ENCODE peak calls at places on chromosomes 11 and 22, in four cellular contexts. One of them, this sample, is unnamed.

GRCh38 chr11:130585545-130585944 is 137.1 kb downstream of the ADAMTS15 start:
- DNase-seq in CD8-positive, alpha-beta memory T cell: no peak
- DNase-seq in fibroblast of lung: peak; percentile 26
- DNase-seq in colonic mucosa: no peak
- DNase-seq in this sample: no peak

GRCh38 chr11:116513894-116514293 is 258.9 kb downstream of the BUD13 start:
- DNase-seq in CD8-positive, alpha-beta memory T cell: no peak
- DNase-seq in fibroblast of lung: peak; percentile 3
- DNase-seq in colonic mucosa: peak; percentile 59
- DNase-seq in this sample: no peak

GRCh38 chr11:33413296-33413695 is 156.1 kb downstream of the HIPK3 start:
- DNase-seq in colonic mucosa: no peak
- DNase-seq in fibroblast of lung: no peak
- DNase-seq in CD8-positive, alpha-beta memory T cell: no peak
- DNase-seq in this sample: no peak

GRCh38 chr11:44036811-44037657 is 10.7 kb upstream of the ACCSL start:
- DNase-seq in CD8-positive, alpha-beta memory T cell: no peak
- DNase-seq in colonic mucosa: peak; percentile 59
- DNase-seq in fibroblast of lung: peak; percentile 89
- DNase-seq in this sample: peak; percentile 86

GRCh38 chr22:28600546-28601143 is 79.0 kb downstream of the TTC28 start:
- DNase-seq in colonic mucosa: peak; percentile 27
- DNase-seq in fibroblast of lung: peak; percentile 82
- DNase-seq in CD8-positive, alpha-beta memory T cell: peak; percentile 56
- DNase-seq in this sample: no peak

GRCh38 chr11:99316761-99317475 is 296.2 kb downstream of the CNTN5 start:
- DNase-seq in fibroblast of lung: peak; percentile 21
- DNase-seq in CD8-positive, alpha-beta memory T cell: no peak
- DNase-seq in colonic mucosa: no peak
- DNase-seq in this sample: no peak

GRCh38 chr11:10674991-10675440 is 18.5 kb downstream of the IRAG1 start:
- DNase-seq in colonic mucosa: no peak
- DNase-seq in fibroblast of lung: no peak
- DNase-seq in CD8-positive, alpha-beta memory T cell: no peak
- DNase-seq in this sample: no peak

GRCh38 chr11:93543292-93543977 is at the start of gene SMCO4:
- DNase-seq in CD8-positive, alpha-beta memory T cell: peak; percentile 32
- DNase-seq in fibroblast of lung: peak; percentile 69
- DNase-seq in colonic mucosa: peak; percentile 90
- DNase-seq in this sample: peak; percentile 95

GRCh38 chr11:134754196-134754822 is 342.3 kb upstream of the B3GAT1 start:
- DNase-seq in colonic mucosa: no peak
- DNase-seq in fibroblast of lung: no peak
- DNase-seq in CD8-positive, alpha-beta memory T cell: no peak
- DNase-seq in this sample: no peak

GRCh38 chr11:102850973-102851745 is 7.8 kb upstream of the MMP3 start:
- DNase-seq in fibroblast of lung: peak; percentile 44
- DNase-seq in colonic mucosa: peak; percentile 20
- DNase-seq in CD8-positive, alpha-beta memory T cell: no peak
- DNase-seq in this sample: no peak

GRCh38 chr11:117430293-117430955 is 102.8 kb downstream of the CEP164 start:
- DNase-seq in fibroblast of lung: no peak
- DNase-seq in colonic mucosa: no peak
- DNase-seq in CD8-positive, alpha-beta memory T cell: no peak
- DNase-seq in this sample: peak; percentile 38

GRCh38 chr11:27694992-27695391 is 5.3 kb downstream of the BDNF start:
- DNase-seq in fibroblast of lung: peak; percentile 65
- DNase-seq in CD8-positive, alpha-beta memory T cell: no peak
- DNase-seq in colonic mucosa: no peak
- DNase-seq in this sample: no peak

GRCh38 chr11:86219291-86220193 is 25.0 kb upstream of the EED start:
- DNase-seq in fibroblast of lung: no peak
- DNase-seq in colonic mucosa: no peak
- DNase-seq in CD8-positive, alpha-beta memory T cell: no peak
- DNase-seq in this sample: no peak

GRCh38 chr11:61534025-61534900 is 25.7 kb downstream of the LRRC10B start:
- DNase-seq in colonic mucosa: peak; percentile 74
- DNase-seq in CD8-positive, alpha-beta memory T cell: no peak
- DNase-seq in fibroblast of lung: no peak
- DNase-seq in this sample: no peak

GRCh38 chr11:34366522-34366921 is 8.7 kb upstream of the ABTB2 start:
- DNase-seq in fibroblast of lung: peak; percentile 28
- DNase-seq in colonic mucosa: no peak
- DNase-seq in CD8-positive, alpha-beta memory T cell: no peak
- DNase-seq in this sample: no peak

GRCh38 chr11:118260353-118260752 is 3.7 kb downstream of the MPZL2 start:
- DNase-seq in fibroblast of lung: no peak
- DNase-seq in CD8-positive, alpha-beta memory T cell: peak; percentile 56
- DNase-seq in colonic mucosa: peak; percentile 16
- DNase-seq in this sample: no peak

GRCh38 chr22:30868663-30869385 is 99.8 kb downstream of the MORC2 start:
- DNase-seq in colonic mucosa: no peak
- DNase-seq in fibroblast of lung: peak; percentile 35
- DNase-seq in CD8-positive, alpha-beta memory T cell: no peak
- DNase-seq in this sample: peak; percentile 54

GRCh38 chr11:45145421-45146071 is 893 bp upstream of the PRDM11 start:
- DNase-seq in colonic mucosa: peak; percentile 64
- DNase-seq in fibroblast of lung: peak; percentile 54
- DNase-seq in CD8-positive, alpha-beta memory T cell: no peak
- DNase-seq in this sample: peak; percentile 72

GRCh38 chr11:88306785-88307184 is 30.8 kb downstream of the CTSC start:
- DNase-seq in CD8-positive, alpha-beta memory T cell: no peak
- DNase-seq in colonic mucosa: no peak
- DNase-seq in fibroblast of lung: no peak
- DNase-seq in this sample: no peak

GRCh38 chr11:88508808-88509581 is 171.5 kb upstream of the CTSC start:
- DNase-seq in CD8-positive, alpha-beta memory T cell: no peak
- DNase-seq in fibroblast of lung: peak; percentile 23
- DNase-seq in colonic mucosa: peak; percentile 18
- DNase-seq in this sample: peak; percentile 73

GRCh38 chr11:129279326-129280026 is 87.4 kb upstream of the ARHGAP32 start:
- DNase-seq in CD8-positive, alpha-beta memory T cell: peak; percentile 84
- DNase-seq in colonic mucosa: peak; percentile 83
- DNase-seq in fibroblast of lung: peak; percentile 78
- DNase-seq in this sample: peak; percentile 93

GRCh38 chr22:19799322-19800190 is 39.0 kb downstream of the TBX1 start:
- DNase-seq in colonic mucosa: no peak
- DNase-seq in CD8-positive, alpha-beta memory T cell: no peak
- DNase-seq in fibroblast of lung: peak; percentile 80
- DNase-seq in this sample: no peak

GRCh38 chr11:81989093-81989492 is 744.6 kb downstream of the FAM181B start:
- DNase-seq in fibroblast of lung: peak; percentile 65
- DNase-seq in CD8-positive, alpha-beta memory T cell: no peak
- DNase-seq in colonic mucosa: no peak
- DNase-seq in this sample: no peak

GRCh38 chr11:47152126-47152952 is 24.3 kb downstream of the ARFGAP2 start:
- DNase-seq in colonic mucosa: no peak
- DNase-seq in fibroblast of lung: no peak
- DNase-seq in CD8-positive, alpha-beta memory T cell: no peak
- DNase-seq in this sample: no peak

GRCh38 chr11:123742778-123743177 is 1.3 kb upstream of the ZNF202 start:
- DNase-seq in CD8-positive, alpha-beta memory T cell: no peak
- DNase-seq in colonic mucosa: no peak
- DNase-seq in fibroblast of lung: no peak
- DNase-seq in this sample: no peak

GRCh38 chr22:36898690-36899089 is 14.7 kb upstream of the CSF2RB start:
- DNase-seq in CD8-positive, alpha-beta memory T cell: no peak
- DNase-seq in colonic mucosa: no peak
- DNase-seq in fibroblast of lung: no peak
- DNase-seq in this sample: no peak
- H3K27me3 ChIP-seq in CD8-positive, alpha-beta memory T cell: no peaks in the 10 kb centered on the region
- H3K27me3 ChIP-seq in colonic mucosa: no peaks in the 10 kb centered on the region
- H3K27me3 ChIP-seq in fibroblast of lung: no peaks in the 10 kb centered on the region
- H3K27me3 ChIP-seq in this sample: no peaks in the 10 kb centered on the region

GRCh38 chr22:26527167-26527566 is 14.9 kb upstream of the TFIP11 start:
- DNase-seq in CD8-positive, alpha-beta memory T cell: no peak
- DNase-seq in fibroblast of lung: no peak
- DNase-seq in colonic mucosa: no peak
- DNase-seq in this sample: no peak

GRCh38 chr22:26524870-26525269 is 12.6 kb upstream of the TFIP11 start:
- DNase-seq in CD8-positive, alpha-beta memory T cell: no peak
- DNase-seq in fibroblast of lung: no peak
- DNase-seq in colonic mucosa: no peak
- DNase-seq in this sample: no peak

GRCh38 chr22:26529345-26529744 is 17.1 kb upstream of the TFIP11 start:
- DNase-seq in colonic mucosa: no peak
- DNase-seq in fibroblast of lung: peak; percentile 71
- DNase-seq in CD8-positive, alpha-beta memory T cell: no peak
- DNase-seq in this sample: peak; percentile 66

GRCh38 chr22:26526165-26526564 is 13.9 kb upstream of the TFIP11 start:
- DNase-seq in CD8-positive, alpha-beta memory T cell: no peak
- DNase-seq in fibroblast of lung: no peak
- DNase-seq in colonic mucosa: no peak
- DNase-seq in this sample: no peak

DNA sequence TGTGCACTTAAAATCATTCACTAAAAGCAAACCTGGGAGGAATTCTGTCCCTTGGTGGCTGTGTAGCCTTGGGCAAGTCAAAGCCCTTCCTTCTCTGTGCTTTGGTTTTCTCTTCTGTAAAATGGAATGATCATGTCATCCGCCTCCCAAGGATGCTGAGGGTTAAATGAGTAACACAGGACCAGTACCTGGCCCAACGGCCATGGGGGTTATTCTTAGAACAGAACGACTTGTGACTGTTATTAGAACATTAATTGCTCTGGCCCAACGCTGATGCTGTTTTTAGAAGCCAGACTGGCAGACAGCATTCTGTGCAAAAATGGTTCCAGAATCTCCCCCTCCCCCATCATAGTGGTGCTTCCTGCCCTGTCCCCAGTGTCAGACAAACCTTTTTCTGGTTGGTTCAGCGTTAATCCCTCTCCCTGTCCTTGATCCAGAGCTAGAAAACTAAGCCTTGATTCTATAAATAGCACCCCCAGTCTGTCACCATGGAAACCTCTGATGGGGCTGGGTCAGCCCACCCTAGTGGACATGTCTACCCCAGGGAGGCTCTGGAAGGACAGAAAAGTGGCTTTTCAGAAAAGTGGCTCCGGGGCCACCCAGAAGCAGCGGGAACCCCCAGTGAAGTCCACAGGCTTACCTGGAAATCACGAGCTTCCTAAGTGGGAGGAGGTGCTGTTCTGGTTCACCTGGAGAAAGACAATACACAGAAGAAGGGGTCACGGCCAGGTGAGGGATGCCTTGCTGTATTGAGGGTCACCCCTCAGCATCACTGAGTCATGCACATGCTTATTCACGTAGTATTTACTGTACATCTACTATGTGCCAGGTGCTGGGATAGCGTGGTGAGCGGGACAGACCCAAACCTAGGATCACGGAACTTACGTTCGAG is 15.5 kb upstream of the TFIP11 start:
- DNase-seq in CD8-positive, alpha-beta memory T cell: no peak
- DNase-seq in fibroblast of lung: no peak
- DNase-seq in colonic mucosa: no peak
- DNase-seq in this sample: no peak
- H3K4me1 ChIP-seq in CD8-positive, alpha-beta memory T cell: no peaks in the 10 kb centered on the region
- H3K4me1 ChIP-seq in fibroblast of lung: peaks cover 3% of the 10 kb centered on the region
- H3K4me1 ChIP-seq in colonic mucosa: no peaks in the 10 kb centered on the region
- H3K4me1 ChIP-seq in this sample: peaks cover 6% of the 10 kb centered on the region

GRCh38 chr22:46776486-46776826 is 14.0 kb downstream of the TBC1D22A start:
- DNase-seq in CD8-positive, alpha-beta memory T cell: no peak
- DNase-seq in colonic mucosa: no peak
- DNase-seq in fibroblast of lung: no peak
- DNase-seq in this sample: no peak

GRCh38 chr22:46775364-46775758 is 12.9 kb downstream of the TBC1D22A start:
- DNase-seq in fibroblast of lung: no peak
- DNase-seq in colonic mucosa: no peak
- DNase-seq in CD8-positive, alpha-beta memory T cell: no peak
- DNase-seq in this sample: no peak

GRCh38 chr22:46777609-46777970 is 15.1 kb downstream of the TBC1D22A start:
- DNase-seq in CD8-positive, alpha-beta memory T cell: peak; percentile 35
- DNase-seq in colonic mucosa: no peak
- DNase-seq in fibroblast of lung: no peak
- DNase-seq in this sample: no peak

GRCh38 chr22:46775789-46776485 is 13.5 kb downstream of the TBC1D22A start:
- DNase-seq in fibroblast of lung: no peak
- DNase-seq in colonic mucosa: no peak
- DNase-seq in CD8-positive, alpha-beta memory T cell: no peak
- DNase-seq in this sample: no peak

DNA sequence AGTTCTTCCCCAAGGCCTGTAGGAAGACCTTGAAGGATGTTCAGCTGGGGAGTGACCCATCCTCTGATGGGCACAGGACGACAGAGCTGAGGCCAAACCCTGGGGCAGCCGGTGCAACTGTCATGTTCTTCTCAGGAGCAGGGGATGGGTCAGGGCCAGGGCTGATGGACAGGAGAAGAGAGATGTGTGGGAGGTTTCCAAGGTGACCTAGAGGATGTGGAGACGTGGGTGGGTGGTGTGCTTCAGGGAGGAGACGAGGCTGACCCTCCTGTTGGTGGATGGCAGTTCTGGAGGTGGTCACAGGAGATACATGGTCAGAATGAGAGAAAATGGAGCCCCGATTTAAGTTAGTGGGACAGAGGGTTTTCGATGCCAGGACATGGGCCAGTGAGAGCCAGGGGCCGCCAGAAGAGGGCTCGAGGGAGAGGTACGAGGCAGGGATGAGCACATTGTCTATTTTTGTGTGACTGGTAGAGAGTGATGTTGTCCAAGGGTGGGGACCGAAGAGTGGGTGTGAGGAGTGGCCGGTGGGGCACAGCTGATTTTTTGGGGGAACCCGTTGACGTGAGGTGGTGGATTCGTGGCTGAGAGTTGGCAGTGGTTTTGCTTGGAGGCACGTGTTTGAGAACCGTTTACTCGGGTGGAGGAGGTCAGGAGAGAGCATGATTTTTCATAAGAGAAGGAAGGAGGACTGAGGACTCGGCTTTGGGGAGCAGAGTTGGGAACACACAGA is 14.6 kb downstream of the TBC1D22A start:
- DNase-seq in CD8-positive, alpha-beta memory T cell: no peak
- DNase-seq in fibroblast of lung: no peak
- DNase-seq in colonic mucosa: no peak
- DNase-seq in this sample: no peak
- H3K27ac ChIP-seq in CD8-positive, alpha-beta memory T cell: no peak overlapping the region
- H3K27ac ChIP-seq in fibroblast of lung: no peak overlapping the region
- H3K27ac ChIP-seq in colonic mucosa: no peak overlapping the region
- H3K27ac ChIP-seq in this sample: no peak overlapping the region

GRCh38 chr11:17720796-17721171 is 1.4 kb downstream of the MYOD1 start:
- DNase-seq in fibroblast of lung: no peak
- DNase-seq in CD8-positive, alpha-beta memory T cell: no peak
- DNase-seq in colonic mucosa: no peak
- DNase-seq in this sample: no peak
- H3K27me3 ChIP-seq in fibroblast of lung: peaks cover 58% of the 10 kb centered on the region
- H3K27me3 ChIP-seq in CD8-positive, alpha-beta memory T cell: peaks cover 7% of the 10 kb centered on the region
- H3K27me3 ChIP-seq in colonic mucosa: peaks cover 47% of the 10 kb centered on the region
- H3K27me3 ChIP-seq in this sample: peaks cover 94% of the 10 kb centered on the region

GRCh38 chr11:826836-827145 is 928 bp upstream of the CRACR2B start:
- DNase-seq in CD8-positive, alpha-beta memory T cell: no peak
- DNase-seq in colonic mucosa: no peak
- DNase-seq in fibroblast of lung: no peak
- DNase-seq in this sample: no peak

GRCh38 chr11:825366-826231 is 2.1 kb upstream of the CRACR2B start:
- DNase-seq in fibroblast of lung: no peak
- DNase-seq in CD8-positive, alpha-beta memory T cell: no peak
- DNase-seq in colonic mucosa: peak; percentile 81
- DNase-seq in this sample: no peak

GRCh38 chr11:828501-829115 is 889 bp downstream of the CRACR2B start:
- DNase-seq in CD8-positive, alpha-beta memory T cell: no peak
- DNase-seq in fibroblast of lung: no peak
- DNase-seq in colonic mucosa: no peak
- DNase-seq in this sample: no peak

GRCh38 chr11:827861-828167 is at the start of gene CRACR2B:
- DNase-seq in fibroblast of lung: no peak
- DNase-seq in colonic mucosa: peak; percentile 77
- DNase-seq in CD8-positive, alpha-beta memory T cell: no peak
- DNase-seq in this sample: no peak

GRCh38 chr11:827146-827860 is 416 bp upstream of the CRACR2B start:
- DNase-seq in CD8-positive, alpha-beta memory T cell: no peak
- DNase-seq in colonic mucosa: peak; percentile 64
- DNase-seq in fibroblast of lung: no peak
- DNase-seq in this sample: peak; percentile 85
- H3K4me1 ChIP-seq in CD8-positive, alpha-beta memory T cell: peaks cover 39% of the 10 kb centered on the region
- H3K4me1 ChIP-seq in colonic mucosa: peaks cover 36% of the 10 kb centered on the region
- H3K4me1 ChIP-seq in fibroblast of lung: peaks cover 24% of the 10 kb centered on the region
- H3K4me1 ChIP-seq in this sample: peaks cover 65% of the 10 kb centered on the region